ENCODE peak calls at places on chromosomes 11 and 22, in six cellular contexts. Y is neuronal stem cell, I is IMR-90, N is H9, H is H1, C is mesenchymal stem cell. O is an unnamed sample.
A peak's percentile ranks its signal among the peaks of the same experiment; 100 is the strongest.

GRCh38 chr11:13183094-13183825 is 94.3 kb upstream of the BMAL1 start:
- DNase-seq in C (peak; percentile 52), N (no peak), H (no peak), Y (no peak), I (peak; percentile 54), O (peak; percentile 98)

GRCh38 chr11:104124979-104125378 is 39.0 kb downstream of the PDGFD start:
- DNase-seq in Y (no peak), H (no peak), I (no peak), N (no peak), C (no peak), O (no peak)

GRCh38 chr11:16605440-16605970 is 132.9 kb upstream of the C11orf58 start:
- DNase-seq in Y (peak; percentile 41), I (peak; percentile 44), H (no peak), C (peak; percentile 69), N (peak; percentile 55), O (no peak)

GRCh38 chr22:23063539-23064380 is 6.6 kb upstream of the GNAZ start:
- DNase-seq in C (no peak), N (peak; percentile 20), Y (no peak), H (peak; percentile 39), I (no peak), O (no peak)

GRCh38 chr11:134932761-134933160 is 520.7 kb upstream of the B3GAT1 start:
- DNase-seq in Y (no peak), N (no peak), C (no peak), I (no peak), H (no peak), O (no peak)

GRCh38 chr11:130813638-130814037 is 102.6 kb downstream of the SNX19 start:
- DNase-seq in Y (no peak), H (no peak), C (no peak), I (no peak), N (no peak), O (no peak)

GRCh38 chr11:11157201-11157600 is 195.8 kb downstream of the CSNK2A3 start:
- DNase-seq in H (no peak), N (peak; percentile 69), Y (no peak), C (peak; percentile 28), I (peak; percentile 8), O (peak; percentile 69)

GRCh38 chr22:47218671-47219070 is 456.2 kb downstream of the TBC1D22A start:
- DNase-seq in N (no peak), H (no peak), C (no peak), I (no peak), Y (no peak), O (no peak)

GRCh38 chr22:19720150-19720827 is 3.0 kb upstream of the GP1BB start:
- DNase-seq in Y (no peak), N (no peak), C (no peak), H (no peak), I (no peak), O (no peak)

GRCh38 chr22:37970864-37971263 is 13.5 kb downstream of the SOX10 start:
- DNase-seq in H (no peak), I (no peak), C (no peak), Y (no peak), N (no peak), O (no peak)

GRCh38 chr11:14422052-14422813 is 63.2 kb upstream of the RRAS2 start:
- DNase-seq in I (peak; percentile 100), C (peak; percentile 96), N (peak; percentile 90), H (peak; percentile 67), Y (peak; percentile 57), O (peak; percentile 89)

GRCh38 chr11:43686207-43686606 is 5.7 kb downstream of the HSD17B12 start:
- DNase-seq in H (no peak), C (no peak), I (no peak), Y (no peak), N (no peak), O (no peak)

DNA sequence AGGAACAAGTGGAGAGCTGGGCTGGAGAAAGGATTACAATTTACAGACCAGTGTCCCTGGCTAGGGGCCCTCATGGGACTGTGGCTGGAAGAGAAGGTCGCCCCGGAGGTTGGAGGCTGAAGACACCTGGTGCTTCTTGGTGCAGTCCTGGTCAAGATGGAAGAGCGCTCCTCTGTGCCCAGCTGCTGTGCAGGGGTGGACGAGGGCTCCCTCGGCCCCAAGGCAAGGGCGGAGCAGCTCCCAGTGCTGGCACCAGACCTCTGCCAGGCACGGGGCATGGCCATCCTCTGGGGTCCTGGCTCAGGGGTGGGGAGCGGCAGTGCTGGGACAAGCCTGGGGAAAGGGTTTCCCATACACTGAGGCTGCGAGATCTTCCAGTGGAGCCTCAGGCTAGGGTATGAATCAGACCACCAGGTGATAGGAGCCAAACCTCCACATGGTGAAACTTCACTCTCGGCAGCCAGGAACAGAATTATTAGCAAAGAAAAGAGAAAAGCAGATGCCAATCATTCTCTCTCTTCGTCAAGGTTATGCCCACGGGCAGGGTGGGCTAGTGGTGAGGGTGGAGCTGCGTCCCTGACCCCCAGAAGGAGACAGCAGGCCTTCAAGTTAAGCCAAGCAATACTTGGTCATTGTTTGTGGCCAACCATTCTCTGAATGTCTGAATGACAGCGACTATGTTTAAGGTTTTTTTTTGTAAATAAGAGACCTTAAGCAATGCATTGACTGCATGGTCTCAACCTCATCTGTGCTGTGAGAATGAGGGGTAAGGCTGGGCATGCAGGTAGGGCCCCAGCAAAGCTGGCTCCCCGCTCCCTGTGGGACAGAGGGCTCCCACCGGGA is 32.1 kb downstream of the PPM1F start:
- DNase-seq in I (no peak), C (no peak), N (no peak), H (no peak), Y (no peak), O (peak; percentile 34)
- H3K27ac ChIP-seq in I (no peak overlapping the region), C (no peak overlapping the region), N (no peak overlapping the region), H (peak overlapping the region; percentile 44), Y (no peak overlapping the region), O (no peak overlapping the region)

DNA sequence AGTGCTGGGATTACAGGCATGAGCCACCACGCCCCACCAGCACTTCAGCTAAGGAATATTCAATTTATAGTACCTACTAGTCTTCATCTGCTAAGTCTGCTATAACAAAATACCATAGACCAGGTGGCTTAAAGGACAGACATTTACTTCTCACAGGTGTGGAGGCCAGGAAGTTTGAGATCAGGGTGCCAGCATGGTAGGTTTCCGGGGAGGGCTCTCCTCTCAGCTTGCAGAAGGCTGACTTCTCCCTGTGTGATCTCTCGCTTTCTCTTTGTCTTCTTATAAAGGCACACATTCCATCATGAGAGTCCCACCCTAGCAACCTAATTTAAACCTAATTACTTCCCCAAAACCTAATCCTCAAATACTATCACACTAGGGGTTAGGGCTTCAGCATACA is 433.0 kb downstream of the INSC start:
- DNase-seq in C (no peak), N (peak; percentile 40), I (no peak), Y (peak; percentile 47), H (no peak), O (peak; percentile 54)
- H4K91ac ChIP-seq in C (no peak overlapping the region), N (no peak overlapping the region), I (no peak overlapping the region), Y (no peak overlapping the region), H (peak overlapping the region; percentile 41), O (no peak overlapping the region)

DNA sequence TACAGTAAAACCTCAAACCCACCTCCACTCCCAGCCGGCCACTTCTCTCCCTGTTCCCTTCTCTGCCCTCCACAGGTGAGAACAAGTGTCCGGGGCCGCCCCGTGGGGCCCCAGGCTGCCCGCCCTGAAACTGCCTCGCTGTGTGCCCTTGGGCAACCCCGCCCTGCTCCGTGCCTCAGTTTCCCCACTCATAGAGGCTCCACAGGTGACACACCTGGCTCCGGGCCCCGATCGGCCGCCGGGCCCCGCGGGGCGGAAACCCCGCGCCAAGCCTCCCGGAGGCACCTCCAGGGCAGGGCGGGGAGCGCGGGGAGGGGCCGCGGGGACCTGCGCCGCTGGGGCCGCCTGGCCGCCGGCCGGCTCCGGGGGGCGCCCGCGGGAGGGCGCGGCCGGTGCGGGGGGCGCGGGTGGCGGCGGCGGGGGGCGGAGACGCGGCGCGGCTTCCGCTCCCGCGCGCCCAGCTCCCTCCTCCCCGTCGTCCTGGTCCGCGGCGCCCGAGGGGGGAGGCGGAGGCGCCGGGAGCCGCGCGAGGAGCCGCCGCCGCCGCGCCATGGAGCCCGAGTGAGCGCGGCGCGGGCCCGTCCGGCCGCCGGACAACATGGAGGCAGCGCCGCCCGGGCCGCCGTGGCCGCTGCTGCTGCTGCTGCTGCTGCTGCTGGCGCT is at the start of gene LRP5:
- DNase-seq in Y (no peak), H (no peak), C (peak; percentile 31), N (no peak), I (peak; percentile 10), O (peak; percentile 39)
- H3K27ac ChIP-seq in Y (no peak within 1 kb of the TSS), H (no peak within 1 kb of the TSS), C (no peak within 1 kb of the TSS), N (no peak within 1 kb of the TSS), I (peak within 1 kb of the TSS; percentile 19), O (no peak within 1 kb of the TSS)

GRCh38 chr11:32982626-32983025 is 33.1 kb upstream of the DEPDC7 start:
- DNase-seq in N (no peak), Y (no peak), C (no peak), I (no peak), H (no peak), O (peak; percentile 95)
- H4K91ac ChIP-seq in N (no peak overlapping the region), Y (no peak overlapping the region), C (no peak overlapping the region), I (no peak overlapping the region), H (no peak overlapping the region), O (no peak overlapping the region)

O was measured in trophoblast cell.